ENCODE peak calls at places on chromosomes 4 and X, in five cellular contexts. One of them, this sample, is unnamed.

GRCh38 chr4:185416955-185417354 is 8.8 kb downstream of the UFSP2 start:
- DNase-seq in lower leg skin: no peak
- DNase-seq in gastrocnemius medialis: no peak
- DNase-seq in heart right ventricle: no peak
- DNase-seq in cardiac muscle cell: no peak
- DNase-seq in this sample: no peak

GRCh38 chrX:63919081-63919480 is 134.1 kb upstream of the ARHGEF9 start:
- DNase-seq in lower leg skin: no peak
- DNase-seq in gastrocnemius medialis: no peak
- DNase-seq in heart right ventricle: no peak
- DNase-seq in cardiac muscle cell: no peak
- DNase-seq in this sample: no peak

GRCh38 chr4:111806331-111806730 is 338.9 kb upstream of the FAM241A start:
- DNase-seq in lower leg skin: no peak
- DNase-seq in cardiac muscle cell: no peak
- DNase-seq in gastrocnemius medialis: no peak
- DNase-seq in heart right ventricle: no peak
- DNase-seq in this sample: no peak

GRCh38 chr4:181601118-181601517 is 642.1 kb upstream of the TENM3 start:
- DNase-seq in cardiac muscle cell: no peak
- DNase-seq in gastrocnemius medialis: no peak
- DNase-seq in lower leg skin: no peak
- DNase-seq in heart right ventricle: no peak
- DNase-seq in this sample: no peak

GRCh38 chr4:75248770-75249467 is 265.3 kb downstream of the RCHY1 start:
- DNase-seq in cardiac muscle cell: peak
- DNase-seq in gastrocnemius medialis: no peak
- DNase-seq in heart right ventricle: no peak
- DNase-seq in lower leg skin: no peak
- DNase-seq in this sample: no peak

GRCh38 chr4:165175879-165176278 is 31.5 kb upstream of the KLHL2 start:
- DNase-seq in cardiac muscle cell: no peak
- DNase-seq in heart right ventricle: no peak
- DNase-seq in lower leg skin: no peak
- DNase-seq in gastrocnemius medialis: no peak
- DNase-seq in this sample: no peak

GRCh38 chrX:143669395-143669794 is 33.5 kb upstream of the SLITRK4 start:
- DNase-seq in cardiac muscle cell: peak
- DNase-seq in heart right ventricle: no peak
- DNase-seq in lower leg skin: no peak
- DNase-seq in gastrocnemius medialis: no peak
- DNase-seq in this sample: no peak

GRCh38 chrX:10177620-10178019 is 20.8 kb downstream of the CLCN4 start:
- DNase-seq in cardiac muscle cell: peak
- DNase-seq in heart right ventricle: no peak
- DNase-seq in lower leg skin: no peak
- DNase-seq in gastrocnemius medialis: no peak
- DNase-seq in this sample: no peak

GRCh38 chrX:137573356-137574101 is 7.6 kb downstream of the ZIC3 start:
- DNase-seq in cardiac muscle cell: no peak
- DNase-seq in gastrocnemius medialis: no peak
- DNase-seq in lower leg skin: no peak
- DNase-seq in heart right ventricle: no peak
- DNase-seq in this sample: no peak

GRCh38 chr4:727576-727975 is 21.9 kb downstream of the PCGF3 start:
- DNase-seq in cardiac muscle cell: peak
- DNase-seq in lower leg skin: no peak
- DNase-seq in gastrocnemius medialis: no peak
- DNase-seq in heart right ventricle: no peak
- DNase-seq in this sample: no peak

GRCh38 chr4:169208090-169208455 is 62.7 kb downstream of the SH3RF1 start:
- DNase-seq in gastrocnemius medialis: no peak
- DNase-seq in lower leg skin: no peak
- DNase-seq in cardiac muscle cell: peak
- DNase-seq in heart right ventricle: no peak
- DNase-seq in this sample: no peak

DNA sequence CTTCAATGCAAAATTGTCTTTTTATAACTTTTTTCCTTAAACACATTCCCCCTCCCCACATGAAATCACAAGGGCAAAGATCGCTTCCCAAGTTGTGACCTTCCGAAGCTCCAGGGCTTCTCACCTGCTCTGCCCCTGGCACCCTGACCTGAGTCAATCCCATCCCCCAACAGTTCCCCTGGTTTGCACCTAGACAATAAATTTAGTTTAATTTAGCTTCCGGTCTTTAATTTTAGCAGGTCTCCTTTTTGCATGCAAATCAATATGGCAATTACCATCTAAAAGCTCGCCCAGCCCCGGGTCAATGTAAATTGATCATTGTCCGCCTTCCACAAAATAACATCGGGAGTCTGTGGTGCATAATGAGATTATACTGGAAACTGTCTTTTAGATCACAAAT is 6.8 kb downstream of the BCOR start:
- DNase-seq in lower leg skin: no peak
- DNase-seq in cardiac muscle cell: no peak
- DNase-seq in gastrocnemius medialis: no peak
- DNase-seq in heart right ventricle: no peak
- DNase-seq in this sample: no peak
- H3K4me3 ChIP-seq in lower leg skin: no peak
- H3K4me3 ChIP-seq in cardiac muscle cell: peak
- H3K4me3 ChIP-seq in gastrocnemius medialis: peak
- H3K4me3 ChIP-seq in heart right ventricle: peak
- H3K4me3 ChIP-seq in this sample: no peak

DNA sequence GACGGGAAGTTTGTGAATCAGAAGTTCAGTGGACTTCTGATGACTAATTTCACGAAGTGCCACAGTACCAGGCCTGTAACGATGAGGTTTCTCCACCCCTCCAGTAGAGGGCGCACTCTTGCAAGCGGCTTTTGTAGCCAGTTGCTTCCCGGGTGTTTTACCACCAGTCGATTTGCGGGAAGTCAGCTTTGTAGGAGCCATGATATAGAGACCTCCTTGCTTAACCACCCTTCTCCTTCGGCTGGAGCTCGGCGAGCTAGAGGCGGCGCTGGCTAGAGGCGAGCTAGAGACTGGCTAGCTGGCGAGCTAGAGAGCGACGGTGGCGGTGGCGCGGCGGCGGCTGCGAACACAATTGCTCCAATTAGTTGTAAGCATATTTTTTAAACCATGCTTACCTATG is 72.0 kb downstream of the IL1RAPL1 start:
- DNase-seq in gastrocnemius medialis: no peak
- DNase-seq in heart right ventricle: peak
- DNase-seq in lower leg skin: no peak
- DNase-seq in cardiac muscle cell: no peak
- DNase-seq in this sample: no peak
- TF ChIP-seq CTCF in gastrocnemius medialis: no peak
- TF ChIP-seq CTCF in heart right ventricle: peak
- TF ChIP-seq CTCF in lower leg skin: no peak
- TF ChIP-seq CTCF in cardiac muscle cell: peak
- TF ChIP-seq CTCF in this sample: peak

GRCh38 chr4:57103051-57103450 is 7.1 kb downstream of the IGFBP7 start:
- DNase-seq in gastrocnemius medialis: no peak
- DNase-seq in heart right ventricle: peak
- DNase-seq in lower leg skin: no peak
- DNase-seq in cardiac muscle cell: peak
- DNase-seq in this sample: no peak
- H3K4me3 ChIP-seq in gastrocnemius medialis: no peak
- H3K4me3 ChIP-seq in heart right ventricle: peak
- H3K4me3 ChIP-seq in lower leg skin: no peak
- H3K4me3 ChIP-seq in cardiac muscle cell: no peak
- H3K4me3 ChIP-seq in this sample: no peak

GRCh38 chr4:109205186-109205585 is 97.3 kb downstream of the COL25A1 start:
- DNase-seq in lower leg skin: no peak
- DNase-seq in cardiac muscle cell: no peak
- DNase-seq in heart right ventricle: no peak
- DNase-seq in gastrocnemius medialis: no peak
- DNase-seq in this sample: no peak

GRCh38 chr4:109209647-109210046 is 92.8 kb downstream of the COL25A1 start:
- DNase-seq in lower leg skin: no peak
- DNase-seq in cardiac muscle cell: no peak
- DNase-seq in heart right ventricle: no peak
- DNase-seq in gastrocnemius medialis: peak
- DNase-seq in this sample: no peak

GRCh38 chr4:109211671-109212070 is 90.8 kb downstream of the COL25A1 start:
- DNase-seq in cardiac muscle cell: peak
- DNase-seq in gastrocnemius medialis: no peak
- DNase-seq in lower leg skin: no peak
- DNase-seq in heart right ventricle: no peak
- DNase-seq in this sample: no peak

GRCh38 chr4:109206610-109207009 is 95.8 kb downstream of the COL25A1 start:
- DNase-seq in cardiac muscle cell: no peak
- DNase-seq in lower leg skin: no peak
- DNase-seq in gastrocnemius medialis: no peak
- DNase-seq in heart right ventricle: no peak
- DNase-seq in this sample: no peak

GRCh38 chr4:109207060-109207459 is 95.4 kb downstream of the COL25A1 start:
- DNase-seq in heart right ventricle: no peak
- DNase-seq in lower leg skin: no peak
- DNase-seq in gastrocnemius medialis: no peak
- DNase-seq in cardiac muscle cell: peak
- DNase-seq in this sample: no peak
- TF ChIP-seq CTCF in heart right ventricle: no peak
- TF ChIP-seq CTCF in lower leg skin: no peak
- TF ChIP-seq CTCF in gastrocnemius medialis: no peak
- TF ChIP-seq CTCF in cardiac muscle cell: no peak
- TF ChIP-seq CTCF in this sample: no peak

GRCh38 chr4:174215055-174215454 is 68.4 kb downstream of the FBXO8 start:
- DNase-seq in gastrocnemius medialis: no peak
- DNase-seq in cardiac muscle cell: no peak
- DNase-seq in lower leg skin: no peak
- DNase-seq in heart right ventricle: no peak
- DNase-seq in this sample: no peak

GRCh38 chr4:174217273-174218126 is 66.0 kb downstream of the FBXO8 start:
- DNase-seq in lower leg skin: no peak
- DNase-seq in heart right ventricle: peak
- DNase-seq in gastrocnemius medialis: no peak
- DNase-seq in cardiac muscle cell: peak
- DNase-seq in this sample: no peak

GRCh38 chr4:174215936-174216699 is 67.3 kb downstream of the FBXO8 start:
- DNase-seq in gastrocnemius medialis: no peak
- DNase-seq in lower leg skin: no peak
- DNase-seq in heart right ventricle: no peak
- DNase-seq in cardiac muscle cell: no peak
- DNase-seq in this sample: no peak

GRCh38 chr4:174218127-174218790 is 65.2 kb downstream of the FBXO8 start:
- DNase-seq in heart right ventricle: no peak
- DNase-seq in cardiac muscle cell: peak
- DNase-seq in gastrocnemius medialis: no peak
- DNase-seq in lower leg skin: no peak
- DNase-seq in this sample: no peak

GRCh38 chr4:174216935-174217272 is 66.6 kb downstream of the FBXO8 start:
- DNase-seq in lower leg skin: no peak
- DNase-seq in heart right ventricle: no peak
- DNase-seq in cardiac muscle cell: no peak
- DNase-seq in gastrocnemius medialis: no peak
- DNase-seq in this sample: no peak
- H3K4me3 ChIP-seq in lower leg skin: no peak
- H3K4me3 ChIP-seq in heart right ventricle: peak
- H3K4me3 ChIP-seq in cardiac muscle cell: peak
- H3K4me3 ChIP-seq in gastrocnemius medialis: no peak
- H3K4me3 ChIP-seq in this sample: no peak

DNA sequence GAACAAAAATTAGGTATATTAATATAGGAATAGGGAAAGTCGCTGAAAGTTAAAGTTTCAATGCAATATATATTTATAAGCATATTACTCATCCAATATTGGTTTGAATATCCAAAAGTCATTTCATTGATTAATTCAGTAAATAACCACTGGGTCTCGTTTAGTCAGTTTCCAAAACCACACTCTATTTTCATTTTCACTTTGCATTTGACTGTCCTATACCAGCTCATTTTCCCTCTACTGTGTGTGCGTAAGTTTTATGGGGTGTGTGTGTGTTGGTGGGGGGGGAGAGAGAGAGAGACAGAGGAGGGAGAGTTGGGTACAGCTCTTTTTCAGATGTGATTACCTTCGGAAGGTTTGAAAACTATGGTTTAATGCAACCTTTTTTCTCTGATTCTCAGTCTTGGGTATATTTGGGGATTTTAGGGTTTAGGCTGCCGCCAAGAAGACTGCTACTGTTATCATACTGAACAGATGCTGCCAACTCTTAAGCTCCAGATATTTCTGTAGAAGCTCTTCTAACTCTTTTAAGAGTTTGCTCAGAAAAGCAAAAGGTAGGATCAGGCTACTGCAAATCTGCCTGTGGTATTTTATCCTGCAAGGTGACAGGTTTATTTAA is 1427.4 kb downstream of the PCDH7 start:
- DNase-seq in cardiac muscle cell: no peak
- DNase-seq in heart right ventricle: no peak
- DNase-seq in gastrocnemius medialis: no peak
- DNase-seq in lower leg skin: no peak
- DNase-seq in this sample: no peak
- TF ChIP-seq CTCF in cardiac muscle cell: no peak
- TF ChIP-seq CTCF in heart right ventricle: no peak
- TF ChIP-seq CTCF in gastrocnemius medialis: no peak
- TF ChIP-seq CTCF in lower leg skin: no peak
- TF ChIP-seq CTCF in this sample: no peak

GRCh38 chr4:72858328-72858727 is 211.2 kb downstream of the COX18 start:
- DNase-seq in cardiac muscle cell: peak
- DNase-seq in lower leg skin: no peak
- DNase-seq in gastrocnemius medialis: no peak
- DNase-seq in heart right ventricle: no peak
- DNase-seq in this sample: no peak
- H3K4me3 ChIP-seq in cardiac muscle cell: no peak
- H3K4me3 ChIP-seq in lower leg skin: no peak
- H3K4me3 ChIP-seq in gastrocnemius medialis: no peak
- H3K4me3 ChIP-seq in heart right ventricle: no peak
- H3K4me3 ChIP-seq in this sample: no peak